ENCODE peak calls at places on chromosomes 2 and 18, in five cellular contexts. H is mesendoderm, U is SK-N-SH, W is OCI-LY7, L is GM23338. K is an unnamed sample.

GRCh38 chr2:28691774-28692281 is 59.8 kb upstream of the PPP1CB start:
- DNase-seq in U (peak; percentile 31), L (peak; percentile 49), H (peak; percentile 76), W (no peak), K (peak; percentile 65)

GRCh38 chr2:134855709-134856108 is 17.3 kb downstream of the ACMSD start:
- DNase-seq in H (no peak), L (no peak), U (no peak), W (no peak), K (no peak)

GRCh38 chr18:56321470-56321869 is 316.9 kb downstream of the TXNL1 start:
- DNase-seq in L (no peak), U (no peak), H (no peak), W (no peak), K (no peak)

GRCh38 chr2:62812921-62813825 is 107.7 kb downstream of the EHBP1 start:
- DNase-seq in H (no peak), L (no peak), U (no peak), W (no peak), K (no peak)

GRCh38 chr18:49691177-49691608 is 122.1 kb downstream of the ACAA2 start:
- DNase-seq in L (no peak), H (no peak), U (no peak), W (no peak), K (no peak)

GRCh38 chr18:3454365-3455089 is 4.6 kb downstream of the TGIF1 start:
- DNase-seq in L (peak; percentile 84), H (peak; percentile 88), W (peak; percentile 61), U (peak; percentile 51), K (peak; percentile 70)

GRCh38 chr2:751474-751873 is 74.3 kb upstream of the TMEM18 start:
- DNase-seq in H (no peak), L (no peak), W (no peak), U (no peak), K (no peak)

GRCh38 chr2:102155703-102156515 is 13.4 kb downstream of the IL1R1 start:
- DNase-seq in W (no peak), L (no peak), U (no peak), H (no peak), K (peak; percentile 75)

GRCh38 chr2:71465356-71465755 is 12.0 kb downstream of the DYSF start:
- DNase-seq in L (peak; percentile 26), W (no peak), H (no peak), U (no peak), K (no peak)

GRCh38 chr2:188665727-188666304 is 308.4 kb upstream of the COL3A1 start:
- DNase-seq in H (no peak), U (no peak), L (no peak), W (no peak), K (no peak)
- H3K79me2 ChIP-seq in H (no peaks in the 10 kb centered on the region), U (no peaks in the 10 kb centered on the region), L (no peaks in the 10 kb centered on the region), W (no peaks in the 10 kb centered on the region), K (no peaks in the 10 kb centered on the region)

DNA sequence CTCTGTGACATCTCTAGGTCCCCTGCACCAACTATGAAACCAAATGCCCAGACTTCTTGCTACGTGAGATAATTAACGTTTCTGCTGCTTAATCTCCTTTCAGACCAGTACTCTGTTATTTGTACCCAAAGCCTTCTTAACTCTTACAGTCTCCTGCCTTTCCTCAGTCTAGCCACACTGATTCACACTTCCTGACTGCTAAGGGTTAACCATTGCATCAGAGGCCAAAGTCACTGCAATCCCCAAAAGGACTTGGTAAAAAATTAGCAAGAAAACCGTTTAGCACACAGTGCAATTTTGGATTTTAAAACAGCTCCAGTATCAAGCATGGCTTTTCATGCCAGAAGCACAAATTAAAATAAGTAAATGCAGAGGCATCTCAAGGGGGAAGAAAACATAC is 98.0 kb downstream of the STK39 start:
- DNase-seq in H (no peak), W (no peak), L (no peak), U (no peak), K (no peak)
- H3K4me2 ChIP-seq in H (no peak overlapping the region), W (no peak overlapping the region), L (no peak overlapping the region), U (no peak overlapping the region), K (peak overlapping the region; percentile 12)

GRCh38 chr2:235706496-235706895 is 212.7 kb downstream of the AGAP1 start:
- DNase-seq in L (no peak), U (no peak), W (no peak), H (no peak), K (no peak)

GRCh38 chr2:235707411-235708096 is 213.7 kb downstream of the AGAP1 start:
- DNase-seq in H (no peak), L (no peak), W (no peak), U (no peak), K (no peak)

GRCh38 chr2:235702186-235702585 is 208.3 kb downstream of the AGAP1 start:
- DNase-seq in W (no peak), L (no peak), U (no peak), H (no peak), K (no peak)

GRCh38 chr2:235701206-235701605 is 207.4 kb downstream of the AGAP1 start:
- DNase-seq in H (no peak), W (no peak), U (no peak), L (no peak), K (no peak)

GRCh38 chr2:235703711-235704295 is 210.0 kb downstream of the AGAP1 start:
- DNase-seq in U (no peak), L (no peak), H (no peak), W (no peak), K (no peak)
- H3K79me2 ChIP-seq in U (peaks cover 31% of the 10 kb centered on the region), L (peaks cover 85% of the 10 kb centered on the region), H (peaks cover 17% of the 10 kb centered on the region), W (no peaks in the 10 kb centered on the region), K (peaks cover 64% of the 10 kb centered on the region)

DNA sequence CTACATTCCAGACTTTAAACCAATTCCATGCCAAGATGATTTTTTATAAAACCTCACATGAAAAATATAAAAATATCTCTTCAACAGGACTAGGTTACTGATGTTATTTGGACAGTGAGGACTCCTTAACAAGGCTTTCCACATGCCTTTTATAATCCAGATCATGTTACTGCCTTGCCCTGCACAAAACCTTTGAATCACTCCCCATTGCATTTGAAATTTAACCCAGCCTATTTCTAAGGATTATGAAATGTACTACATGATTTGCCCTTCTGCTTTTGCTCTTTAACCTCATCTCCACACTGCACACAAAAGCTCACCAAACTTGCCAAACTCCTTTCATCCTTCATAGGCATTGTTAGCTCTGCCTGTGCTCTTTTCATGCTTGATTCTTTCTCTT is 863.1 kb upstream of the CHAC2 start:
- DNase-seq in U (no peak), H (no peak), L (no peak), W (no peak), K (no peak)
- H3K4me2 ChIP-seq in U (no peak overlapping the region), H (no peak overlapping the region), L (no peak overlapping the region), W (no peak overlapping the region), K (no peak overlapping the region)